ENCODE peak calls at places on chromosomes 13 and 19, in four cellular contexts. One of them, this sample, is unnamed.
A peak's percentile ranks its signal among the peaks of the same experiment; 100 is the strongest.

GRCh38 chr13:38308736-38309135 is 40.9 kb upstream of the UFM1 start:
- DNase-seq in neural progenitor cell: no peak
- DNase-seq in HCT116: no peak
- DNase-seq in fibroblast of lung: peak; percentile 2
- DNase-seq in this sample: peak; percentile 13

GRCh38 chr19:7415163-7415856 is 66.6 kb downstream of the ARHGEF18 start:
- DNase-seq in fibroblast of lung: peak; percentile 78
- DNase-seq in neural progenitor cell: no peak
- DNase-seq in HCT116: no peak
- DNase-seq in this sample: peak; percentile 87

GRCh38 chr19:30664358-30665058 is 292.3 kb downstream of the ZNF536 start:
- DNase-seq in neural progenitor cell: peak; percentile 76
- DNase-seq in fibroblast of lung: peak; percentile 24
- DNase-seq in HCT116: no peak
- DNase-seq in this sample: peak; percentile 77

GRCh38 chr19:45821103-45821521 is 6.0 kb upstream of the RSPH6A start:
- DNase-seq in HCT116: no peak
- DNase-seq in neural progenitor cell: no peak
- DNase-seq in fibroblast of lung: no peak
- DNase-seq in this sample: no peak

GRCh38 chr13:69418319-69418718 is 689.3 kb upstream of the ATXN8OS start:
- DNase-seq in HCT116: no peak
- DNase-seq in neural progenitor cell: no peak
- DNase-seq in fibroblast of lung: no peak
- DNase-seq in this sample: no peak

GRCh38 chr13:53249236-53249635 is 220.6 kb downstream of the OLFM4 start:
- DNase-seq in fibroblast of lung: no peak
- DNase-seq in neural progenitor cell: no peak
- DNase-seq in HCT116: no peak
- DNase-seq in this sample: no peak

GRCh38 chr19:6761053-6761676 is 6.1 kb downstream of the SH2D3A start:
- DNase-seq in fibroblast of lung: peak; percentile 11
- DNase-seq in HCT116: no peak
- DNase-seq in neural progenitor cell: peak; percentile 46
- DNase-seq in this sample: no peak

GRCh38 chr13:43200736-43201135 is 177.3 kb downstream of the DNAJC15 start:
- DNase-seq in fibroblast of lung: no peak
- DNase-seq in HCT116: no peak
- DNase-seq in neural progenitor cell: no peak
- DNase-seq in this sample: no peak

GRCh38 chr13:111947026-111947810 is 119.7 kb upstream of the SOX1 start:
- DNase-seq in fibroblast of lung: no peak
- DNase-seq in neural progenitor cell: no peak
- DNase-seq in HCT116: no peak
- DNase-seq in this sample: no peak

DNA sequence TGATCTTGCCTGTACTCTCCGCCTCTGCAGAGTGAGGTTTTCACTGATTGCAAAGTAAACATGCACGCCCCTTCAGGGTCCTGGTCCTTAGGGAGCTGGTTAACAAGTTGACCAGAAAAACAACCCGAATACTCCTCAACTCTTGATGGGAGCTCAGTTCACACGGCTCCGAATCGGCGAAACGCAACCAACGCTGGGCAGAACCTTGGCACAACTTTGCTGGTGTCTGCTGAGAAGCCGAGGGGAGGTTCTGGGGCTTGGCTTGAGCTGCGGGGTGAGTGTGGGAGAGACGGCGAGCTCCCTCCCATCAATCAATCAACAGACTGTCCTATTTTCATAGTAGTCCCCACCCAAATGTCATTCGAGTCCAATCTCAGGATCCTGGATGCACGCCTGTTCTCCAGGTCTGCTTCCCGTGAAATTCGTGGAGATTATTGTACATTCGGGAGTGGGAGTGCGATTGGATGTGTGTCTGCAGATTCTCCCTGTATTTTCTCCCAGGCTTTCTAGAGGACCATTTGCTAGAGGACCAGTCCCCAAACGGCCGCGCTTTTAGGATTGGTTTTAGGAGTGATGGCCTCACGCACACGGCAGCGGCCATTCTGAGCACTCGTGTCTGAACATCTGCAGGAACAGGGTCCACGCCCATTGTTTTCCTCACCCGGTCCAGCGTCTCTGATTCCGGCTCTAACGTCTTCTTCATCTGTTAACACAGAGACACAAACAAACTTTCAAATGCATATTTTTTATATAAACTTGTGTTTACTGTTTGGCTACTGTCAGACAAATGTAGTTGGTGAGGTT is 51.6 kb upstream of the F7 start:
- DNase-seq in fibroblast of lung: no peak
- DNase-seq in neural progenitor cell: no peak
- DNase-seq in HCT116: no peak
- DNase-seq in this sample: no peak
- TF ChIP-seq EZH2 in fibroblast of lung: no peak
- TF ChIP-seq EZH2 in neural progenitor cell: no peak
- TF ChIP-seq EZH2 in HCT116: no peak
- TF ChIP-seq EZH2 in this sample: no peak

GRCh38 chr19:52191374-52191773 is 1.5 kb downstream of the PPP2R1A start:
- DNase-seq in neural progenitor cell: no peak
- DNase-seq in HCT116: no peak
- DNase-seq in fibroblast of lung: no peak
- DNase-seq in this sample: no peak
- H3K4me2 ChIP-seq in neural progenitor cell: peak overlapping the region; percentile 91
- H3K4me2 ChIP-seq in HCT116: peak overlapping the region; percentile 74
- H3K4me2 ChIP-seq in fibroblast of lung: peak overlapping the region; percentile 99
- H3K4me2 ChIP-seq in this sample: peak overlapping the region; percentile 94

GRCh38 chr19:55750715-55751114 is 8.2 kb upstream of the RFPL4A start:
- DNase-seq in HCT116: no peak
- DNase-seq in neural progenitor cell: no peak
- DNase-seq in fibroblast of lung: no peak
- DNase-seq in this sample: no peak

DNA sequence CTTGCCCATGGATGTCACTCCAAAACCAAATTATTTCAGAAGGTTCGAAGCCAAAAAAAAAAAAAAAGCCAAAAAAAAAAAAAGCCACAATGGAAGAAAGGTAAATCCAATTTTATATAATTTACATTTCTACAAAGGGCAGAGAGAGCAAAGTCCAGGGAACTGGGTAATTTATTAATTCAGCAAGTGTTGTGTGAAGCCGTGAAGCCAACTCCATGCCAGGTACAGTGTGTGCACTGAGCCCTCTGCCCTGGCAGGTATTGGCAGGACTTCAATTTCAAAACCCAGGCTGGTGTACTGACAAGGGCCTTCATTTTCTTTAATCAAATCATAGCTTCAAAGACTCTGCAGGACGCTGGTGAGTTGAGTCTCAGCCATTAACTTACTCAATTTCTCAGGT is 5.5 kb upstream of the RFPL4A start:
- DNase-seq in HCT116: no peak
- DNase-seq in neural progenitor cell: no peak
- DNase-seq in fibroblast of lung: no peak
- DNase-seq in this sample: no peak
- TF ChIP-seq EZH2 in HCT116: no peak
- TF ChIP-seq EZH2 in neural progenitor cell: no peak
- TF ChIP-seq EZH2 in fibroblast of lung: no peak
- TF ChIP-seq EZH2 in this sample: no peak

GRCh38 chr13:108215428-108215827 is at the start of gene LIG4:
- DNase-seq in HCT116: peak; percentile 78
- DNase-seq in neural progenitor cell: peak; percentile 98
- DNase-seq in fibroblast of lung: peak; percentile 92
- DNase-seq in this sample: peak; percentile 98

GRCh38 chr13:108223850-108224503 is 5.8 kb downstream of the ABHD13 start:
- DNase-seq in HCT116: no peak
- DNase-seq in neural progenitor cell: no peak
- DNase-seq in fibroblast of lung: no peak
- DNase-seq in this sample: no peak

GRCh38 chr13:108218044-108218974 is at the start of gene ABHD13:
- DNase-seq in neural progenitor cell: peak; percentile 94
- DNase-seq in HCT116: peak; percentile 84
- DNase-seq in fibroblast of lung: peak; percentile 92
- DNase-seq in this sample: peak; percentile 96

GRCh38 chr13:108214511-108215383 is 589 bp downstream of the LIG4 start:
- DNase-seq in neural progenitor cell: peak; percentile 51
- DNase-seq in fibroblast of lung: no peak
- DNase-seq in HCT116: no peak
- DNase-seq in this sample: peak; percentile 45

GRCh38 chr13:108220042-108220441 is 1.9 kb downstream of the ABHD13 start:
- DNase-seq in fibroblast of lung: no peak
- DNase-seq in neural progenitor cell: no peak
- DNase-seq in HCT116: peak; percentile 57
- DNase-seq in this sample: peak; percentile 32
- H3K4me2 ChIP-seq in fibroblast of lung: peak overlapping the region; percentile 26
- H3K4me2 ChIP-seq in neural progenitor cell: peak overlapping the region; percentile 88
- H3K4me2 ChIP-seq in HCT116: peak overlapping the region; percentile 86
- H3K4me2 ChIP-seq in this sample: peak overlapping the region; percentile 86